ENCODE peak calls at places on chromosome 20, in four cellular contexts. N, R, M and E are unnamed samples.
A peak's percentile ranks its signal among the peaks of the same experiment; 100 is the strongest.

GRCh38 chr20:11799131-11799800 is 118.4 kb upstream of the BTBD3 start:
- DNase-seq in N (no peak), R (no peak), M (no peak), E (no peak)

GRCh38 chr20:1171461-1172093 is 13.2 kb downstream of the TMEM74B start:
- DNase-seq in M (no peak), N (no peak), R (no peak), E (peak; percentile 49)

GRCh38 chr20:37308098-37309050 is 18.9 kb downstream of the MANBAL start:
- DNase-seq in N (no peak), M (no peak), R (no peak), E (no peak)

GRCh38 chr20:38962898-38963484 is 847 bp downstream of the DHX35 start:
- DNase-seq in R (no peak), N (no peak), M (no peak), E (no peak)

GRCh38 chr20:20386192-20386591 is 18.3 kb downstream of the INSM1 start:
- DNase-seq in M (no peak), N (no peak), R (no peak), E (no peak)

GRCh38 chr20:17228624-17229061 is 1.8 kb downstream of the PCSK2 start:
- DNase-seq in R (no peak), M (no peak), N (no peak), E (no peak)

GRCh38 chr20:48597521-48598302 is 230.1 kb downstream of the PREX1 start:
- DNase-seq in M (no peak), R (no peak), N (no peak), E (no peak)

GRCh38 chr20:53786071-53786444 is 192.4 kb upstream of the ZNF217 start:
- DNase-seq in N (no peak), R (no peak), M (no peak), E (peak; percentile 64)

GRCh38 chr20:49612127-49612738 is 44.3 kb upstream of the PTGIS start:
- DNase-seq in N (no peak), R (peak; percentile 46), M (no peak), E (no peak)

GRCh38 chr20:33370296-33370695 is 31.0 kb downstream of the CDK5RAP1 start:
- DNase-seq in R (no peak), M (no peak), N (peak; percentile 82), E (no peak)

GRCh38 chr20:2387180-2387577 is 6.5 kb downstream of the TGM6 start:
- DNase-seq in R (no peak), M (peak; percentile 39), N (peak; percentile 28), E (peak; percentile 65)

GRCh38 chr20:1291191-1291741 is 25.2 kb downstream of the SNPH start:
- DNase-seq in R (no peak), N (no peak), M (no peak), E (no peak)

GRCh38 chr20:9903048-9903651 is 64.3 kb upstream of the PAK5 start:
- DNase-seq in M (peak; percentile 26), R (no peak), N (no peak), E (no peak)
- TF ChIP-seq CTCF in M (no peak), R (peak; percentile 22), N (no peak), E (peak; percentile 46)

GRCh38 chr20:4040283-4041179 is 25.2 kb upstream of the RNF24 start:
- DNase-seq in R (peak; percentile 38), N (no peak), M (no peak), E (no peak)

GRCh38 chr20:4041748-4042411 is 26.5 kb upstream of the RNF24 start:
- DNase-seq in R (peak; percentile 98), M (peak; percentile 95), N (no peak), E (peak; percentile 98)

GRCh38 chr20:4038676-4039075 is 23.3 kb upstream of the RNF24 start:
- DNase-seq in M (no peak), R (no peak), N (no peak), E (no peak)

GRCh38 chr20:4036351-4036750 is 21.0 kb upstream of the RNF24 start:
- DNase-seq in M (no peak), R (no peak), N (no peak), E (no peak)

DNA sequence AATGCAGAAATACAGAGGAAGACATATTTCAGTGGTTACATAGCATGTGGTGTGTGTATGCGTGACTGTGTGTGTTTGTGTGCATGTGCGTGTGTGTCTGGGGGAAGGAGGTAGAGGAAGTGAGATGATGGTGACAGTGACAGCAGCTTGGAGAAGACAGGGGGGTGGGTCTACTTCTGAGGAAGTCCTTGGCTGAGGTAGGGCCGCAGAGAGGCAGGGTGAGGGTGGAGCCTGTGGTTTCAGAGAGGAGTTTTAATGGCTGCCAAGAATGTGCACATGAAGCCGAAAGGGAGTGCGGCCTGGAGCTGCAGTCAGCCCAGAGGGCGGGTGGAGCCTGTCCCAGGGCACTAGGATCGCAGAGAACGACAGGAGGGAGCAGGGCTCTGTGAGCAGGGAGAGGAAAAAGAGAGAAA is 22.7 kb upstream of the RNF24 start:
- DNase-seq in R (no peak), N (peak; percentile 93), M (no peak), E (peak; percentile 43)
- H3K27ac ChIP-seq in R (no peak overlapping the region), N (peak overlapping the region; percentile 45), M (no peak overlapping the region), E (peak overlapping the region; percentile 77)

DNA sequence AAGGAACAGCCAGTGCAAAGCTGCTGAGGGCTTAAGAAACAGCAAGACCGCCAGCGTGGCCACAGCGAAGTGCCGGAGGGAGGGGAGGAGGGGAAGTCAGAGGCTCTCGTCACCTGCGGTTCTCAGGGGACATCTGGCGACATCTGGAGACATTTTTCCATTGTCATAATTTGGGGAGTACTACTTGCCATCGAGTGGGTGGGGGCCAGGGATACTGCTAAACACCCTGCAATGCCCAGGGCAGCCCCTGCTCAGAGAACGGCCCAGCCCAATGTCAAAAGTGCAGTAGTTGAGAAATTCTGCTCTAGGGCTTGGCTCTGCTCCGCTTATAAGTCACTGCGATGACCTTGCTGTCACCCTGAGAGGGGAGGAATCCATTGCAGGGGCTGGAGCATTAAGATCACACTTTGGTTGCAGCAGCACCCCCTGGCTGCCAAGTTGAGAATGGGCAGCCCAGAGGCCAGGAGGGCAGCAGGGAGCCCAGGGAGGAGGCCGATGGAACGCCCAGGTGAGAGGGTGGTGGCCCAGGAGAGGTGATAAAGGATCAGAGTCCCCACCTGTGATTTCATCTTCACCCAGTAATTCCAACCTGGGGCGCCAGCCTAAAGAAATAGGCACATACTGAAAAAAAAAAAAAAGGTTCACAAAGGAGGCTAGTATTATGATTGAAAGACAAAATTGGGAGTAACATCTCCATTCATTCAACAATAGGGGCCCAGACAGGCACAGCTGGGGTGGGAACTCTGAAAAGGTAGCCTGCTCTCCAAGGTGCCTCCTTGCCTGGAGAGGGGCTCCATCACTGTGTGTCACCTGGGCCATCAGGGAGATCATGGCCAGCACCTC is 218.2 kb downstream of the BMP7 start:
- DNase-seq in N (no peak), M (no peak), R (peak; percentile 33), E (peak; percentile 39)
- TF ChIP-seq CTCF in N (no peak), M (peak; percentile 15), R (peak; percentile 44), E (peak; percentile 36)

DNA sequence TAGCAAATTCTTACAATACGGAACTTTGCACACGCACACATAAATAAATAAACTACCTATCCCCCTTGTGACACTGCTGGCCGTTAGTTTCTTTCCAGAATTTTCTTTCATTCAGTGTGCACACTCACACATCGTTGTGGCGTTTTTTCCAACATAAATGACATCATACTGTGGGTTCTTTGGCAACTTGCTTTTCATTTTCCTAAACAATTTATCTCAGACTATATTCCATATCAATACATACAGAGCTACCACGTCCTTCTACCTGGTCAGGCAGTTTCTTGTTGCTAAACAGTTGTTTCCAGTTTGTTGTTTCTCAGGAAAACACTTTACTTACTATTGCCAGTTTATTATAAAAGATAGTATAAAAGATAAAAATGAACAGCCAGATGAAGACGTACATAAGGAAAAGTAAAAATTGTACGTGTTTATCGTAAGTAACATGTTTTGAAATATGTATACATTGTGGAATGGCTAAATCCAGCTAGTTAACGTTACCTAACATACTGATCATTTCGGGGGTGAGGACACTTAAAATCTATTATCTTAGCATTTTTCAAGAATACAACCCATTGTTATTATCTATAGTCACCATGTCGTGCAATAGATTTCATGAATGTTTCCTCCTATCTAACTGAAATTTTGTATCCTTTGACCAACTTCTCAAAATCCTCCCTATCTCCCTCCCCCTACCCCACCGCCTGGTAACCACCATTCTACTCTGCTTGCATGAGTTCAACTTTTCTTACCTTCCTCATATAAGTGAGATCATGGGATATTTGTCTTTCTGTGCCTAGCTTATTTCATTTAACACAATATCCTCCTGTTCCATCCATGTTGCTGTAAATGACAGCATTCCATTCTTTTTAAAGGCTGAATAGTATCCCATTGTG is 1.2 kb upstream of the TP53RK start:
- DNase-seq in M (no peak), R (no peak), N (no peak), E (no peak)
- H3K27ac ChIP-seq in M (no peak overlapping the region), R (peak overlapping the region; percentile 90), N (peak overlapping the region; percentile 74), E (no peak overlapping the region)

GRCh38 chr20:9930142-9930541 is 91.3 kb upstream of the PAK5 start:
- DNase-seq in R (no peak), M (no peak), N (no peak), E (no peak)

GRCh38 chr20:9926476-9926875 is 87.6 kb upstream of the PAK5 start:
- DNase-seq in R (no peak), M (no peak), N (no peak), E (no peak)

GRCh38 chr20:9927224-9927623 is 88.3 kb upstream of the PAK5 start:
- DNase-seq in M (no peak), N (no peak), R (no peak), E (peak; percentile 51)

GRCh38 chr20:9928281-9928737 is 89.4 kb upstream of the PAK5 start:
- DNase-seq in N (no peak), M (no peak), R (no peak), E (no peak)

GRCh38 chr20:9928955-9929354 is 90.1 kb upstream of the PAK5 start:
- DNase-seq in M (no peak), R (no peak), N (no peak), E (peak; percentile 12)
- TF ChIP-seq CTCF in M (no peak), R (no peak), N (no peak), E (no peak)

GRCh38 chr20:51363378-51363777 is 179.1 kb downstream of the NFATC2 start:
- DNase-seq in N (no peak), R (no peak), M (no peak), E (no peak)
- H3K27ac ChIP-seq in N (no peak overlapping the region), R (no peak overlapping the region), M (no peak overlapping the region), E (no peak overlapping the region)